ENCODE peak calls at places on chromosomes 13 and 19, in seven cellular contexts. Y is cardiac fibroblast; X is CD4-positive, CD25-positive, alpha-beta regulatory T cell; B is brain microvascular endothelial cell; R is NCI-H510A; J is activated T-helper 1 cell treated with anti-CD3 and anti-CD28 coated beads, Interleukin-12 subunit alpha, Interleukin-12 subunit beta, Interleukin-2, Interleukin-4 antibody, amounts not matched to agents 30 ng/mL and 10 ng/mL and 1 ng/mL, durations not matched to agents 14 hours and 24 hours and 36 hours; A is T follicular helper cell. O is an unnamed sample.

GRCh38 chr13:84655677-84656076 is 773.4 kb upstream of the SLITRK1 start:
- DNase-seq in A (no peak), B (peak), Y (peak), X (no peak), J (no peak), R (no peak), O (peak)

GRCh38 chr19:14056741-14057356 is 5.0 kb downstream of the PALM3 start:
- DNase-seq in X (no peak), Y (no peak), A (no peak), R (no peak), B (no peak), J (no peak), O (no peak)

GRCh38 chr19:18601875-18602274 is 4.7 kb downstream of the CRLF1 start:
- DNase-seq in B (no peak), X (no peak), A (no peak), Y (no peak), J (no peak), R (no peak), O (no peak)

GRCh38 chr13:113856716-113857065 is 7.2 kb downstream of the GAS6 start:
- DNase-seq in A (no peak), J (no peak), Y (peak), R (no peak), X (no peak), B (no peak), O (no peak)

GRCh38 chr13:24038405-24038804 is 122.1 kb upstream of the SPATA13 start:
- DNase-seq in X (no peak), A (no peak), J (peak), R (no peak), B (peak), Y (peak), O (peak)

GRCh38 chr19:49881186-49881585 is 3.7 kb downstream of the TBC1D17 start:
- DNase-seq in J (no peak), X (no peak), Y (no peak), B (no peak), A (no peak), R (no peak), O (no peak)

GRCh38 chr19:11021760-11022144 is 60.9 kb downstream of the SMARCA4 start:
- DNase-seq in R (no peak), J (no peak), A (no peak), Y (no peak), X (no peak), B (no peak), O (no peak)

GRCh38 chr13:94173312-94173854 is 306.1 kb downstream of the DCT start:
- DNase-seq in J (no peak), Y (peak), A (no peak), R (no peak), B (peak), X (no peak), O (peak)

GRCh38 chr19:9039728-9040127 is 29.5 kb upstream of the MUC16 start:
- DNase-seq in A (no peak), R (no peak), Y (no peak), X (no peak), J (no peak), B (no peak), O (no peak)

GRCh38 chr13:32645854-32646253 is 59.6 kb downstream of the PDS5B start:
- DNase-seq in R (no peak), B (no peak), A (no peak), Y (no peak), X (no peak), J (no peak), O (no peak)

GRCh38 chr13:51262501-51263211 is 40.5 kb downstream of the FAM124A start:
- DNase-seq in J (no peak), R (no peak), A (no peak), B (no peak), X (no peak), Y (peak), O (no peak)

GRCh38 chr19:21751379-21751778 is 16.0 kb downstream of the ZNF100 start:
- DNase-seq in Y (peak), A (no peak), R (no peak), B (peak), X (no peak), J (no peak), O (no peak)

GRCh38 chr19:507286-508203 is at the start of gene TPGS1:
- DNase-seq in A (peak), X (no peak), R (peak), Y (peak), J (peak), B (peak), O (peak)

GRCh38 chr19:16067205-16067938 is 8.9 kb upstream of the TPM4 start:
- DNase-seq in X (no peak), A (no peak), R (no peak), J (no peak), Y (peak), B (peak), O (peak)

GRCh38 chr13:90500569-90500968 is 846.9 kb upstream of the MIR17HG start:
- DNase-seq in X (no peak), Y (no peak), B (no peak), R (no peak), A (no peak), J (no peak), O (no peak)

GRCh38 chr19:14091086-14091884 is 734 bp upstream of the SAMD1 start:
- DNase-seq in R (peak), X (peak), A (peak), Y (peak), B (peak), J (peak), O (peak)

GRCh38 chr19:1780272-1780957 is 27.1 kb downstream of the ONECUT3 start:
- DNase-seq in J (no peak), X (no peak), B (no peak), R (no peak), Y (peak), A (no peak), O (peak)

GRCh38 chr13:84446972-84447700 is 564.9 kb upstream of the SLITRK1 start:
- DNase-seq in X (no peak), Y (peak), R (no peak), B (peak), A (no peak), J (no peak), O (no peak)

GRCh38 chr13:98327326-98328314 is 150.6 kb upstream of the RNF113B start:
- DNase-seq in B (peak), X (no peak), A (no peak), J (no peak), Y (peak), R (no peak), O (no peak)

GRCh38 chr13:35826626-35827254 is 304.4 kb downstream of the DCLK1 start:
- DNase-seq in J (no peak), Y (no peak), A (no peak), X (no peak), B (no peak), R (no peak), O (no peak)

GRCh38 chr19:11931051-11931450 is 6.1 kb downstream of the ZNF700 start:
- DNase-seq in Y (peak), B (peak), R (no peak), X (no peak), J (no peak), A (no peak), O (peak)

GRCh38 chr19:35879068-35879467 is 10.7 kb downstream of the APLP1 start:
- DNase-seq in Y (no peak), R (no peak), J (no peak), B (no peak), A (no peak), X (no peak), O (no peak)

GRCh38 chr13:31018511-31018910 is 86.1 kb downstream of the TEX26 start:
- DNase-seq in A (no peak), J (no peak), B (no peak), X (no peak), Y (no peak), R (no peak), O (no peak)

GRCh38 chr13:114115191-114115671 is 17.2 kb downstream of the RASA3 start:
- DNase-seq in X (no peak), Y (peak), R (no peak), B (peak), J (no peak), A (no peak), O (peak)

GRCh38 chr13:101838305-101838835 is 385.9 kb downstream of the ITGBL1 start:
- DNase-seq in A (no peak), X (no peak), R (no peak), Y (peak), B (no peak), J (no peak), O (no peak)

GRCh38 chr19:4676955-4677731 is 7.0 kb upstream of the MYDGF start:
- DNase-seq in A (no peak), X (no peak), J (no peak), R (peak), Y (peak), B (peak), O (no peak)

GRCh38 chr19:10417598-10418280 is 2.6 kb upstream of the PDE4A start:
- DNase-seq in B (no peak), X (peak), A (no peak), Y (no peak), J (no peak), R (no peak), O (peak)

GRCh38 chr19:15563325-15563794 is 51.7 kb upstream of the CYP4F8 start:
- DNase-seq in B (no peak), J (no peak), R (no peak), Y (peak), A (no peak), X (no peak), O (no peak)

GRCh38 chr13:50375792-50376191 is 360.5 kb downstream of the KCNRG start:
- DNase-seq in R (no peak), B (peak), J (no peak), A (no peak), Y (peak), X (no peak), O (peak)

GRCh38 chr13:102935896-102936321 is 90.1 kb downstream of the ERCC5 start:
- DNase-seq in J (no peak), Y (no peak), X (no peak), B (no peak), R (no peak), A (no peak), O (no peak)

GRCh38 chr19:13056052-13056660 is 46.5 kb downstream of the LYL1 start:
- DNase-seq in A (no peak), X (no peak), J (no peak), B (no peak), Y (peak), R (peak), O (peak)

GRCh38 chr13:113015826-113016525 is 47.0 kb downstream of the MCF2L start:
- DNase-seq in J (no peak), R (no peak), Y (no peak), A (no peak), X (no peak), B (no peak), O (no peak)

GRCh38 chr19:18605546-18606280 is 886 bp downstream of the CRLF1 start:
- DNase-seq in X (no peak), Y (no peak), A (no peak), R (no peak), B (no peak), J (no peak), O (no peak)

O was measured in HT1080.